ENCODE peak calls at places on chromosome 19, in seven cellular contexts. X, T, D, A, I, N and W are unnamed samples.

GRCh38 chr19:46818812-46819211 is 30.4 kb upstream of the SLC1A5 start:
- DNase-seq in T (peak), N (no peak), A (no peak), D (no peak), I (no peak), X (no peak), W (no peak)

GRCh38 chr19:21321134-21321533 is 8.1 kb downstream of the ZNF708 start:
- DNase-seq in A (no peak), I (no peak), X (no peak), N (no peak), D (no peak), T (no peak), W (no peak)

GRCh38 chr19:11194657-11195056 is 2.7 kb downstream of the KANK2 start:
- DNase-seq in A (no peak), I (no peak), T (no peak), D (no peak), X (no peak), N (no peak), W (no peak)

GRCh38 chr19:3330047-3330446 is 36.3 kb upstream of the NFIC start:
- DNase-seq in N (no peak), T (no peak), X (no peak), I (no peak), A (no peak), D (no peak), W (no peak)

GRCh38 chr19:10292206-10292788 is 2.5 kb downstream of the ICAM5 start:
- DNase-seq in T (no peak), N (peak), X (peak), I (no peak), D (peak), A (peak), W (peak)

GRCh38 chr19:35549174-35549788 is 3.9 kb downstream of the TMEM147 start:
- DNase-seq in X (peak), I (peak), A (peak), D (peak), N (peak), T (peak), W (peak)

GRCh38 chr19:10111405-10111811 is at the start of gene P2RY11:
- DNase-seq in D (no peak), I (no peak), A (no peak), T (no peak), N (no peak), X (no peak), W (no peak)

GRCh38 chr19:46772170-46773017 is 16.0 kb downstream of the SLC1A5 start:
- DNase-seq in T (no peak), N (no peak), I (no peak), A (no peak), X (no peak), D (no peak), W (no peak)

GRCh38 chr19:32622002-32622401 is 41.0 kb downstream of the PDCD5 start:
- DNase-seq in A (no peak), T (no peak), D (no peak), I (no peak), N (no peak), X (no peak), W (no peak)

GRCh38 chr19:35142531-35143230 is 374 bp upstream of the FXYD7 start:
- DNase-seq in A (peak), D (peak), I (peak), N (peak), T (no peak), X (peak), W (peak)

GRCh38 chr19:3284759-3285646 is 60.5 kb downstream of the CELF5 start:
- DNase-seq in D (peak), I (peak), T (no peak), N (peak), A (peak), X (peak), W (peak)

GRCh38 chr19:17902701-17903100 is 30.1 kb upstream of the CCDC124 start:
- DNase-seq in A (no peak), I (peak), N (no peak), X (no peak), D (no peak), T (no peak), W (no peak)

GRCh38 chr19:37303591-37304171 is 67.2 kb upstream of the ZNF527 start:
- DNase-seq in I (no peak), N (no peak), D (no peak), A (no peak), T (no peak), X (no peak), W (no peak)

GRCh38 chr19:40219721-40220276 is 1.6 kb upstream of the TTC9B start:
- DNase-seq in D (no peak), I (peak), N (peak), T (peak), X (no peak), A (no peak), W (no peak)

GRCh38 chr19:29596885-29597525 is 9.1 kb upstream of the POP4 start:
- DNase-seq in D (no peak), I (peak), A (no peak), T (peak), N (no peak), X (no peak), W (no peak)

GRCh38 chr19:19211499-19212432 is at the start of gene NCAN:
- DNase-seq in I (peak), X (no peak), T (no peak), D (no peak), A (no peak), N (no peak), W (no peak)

GRCh38 chr19:17289489-17289888 is 7.8 kb downstream of the ANKLE1 start:
- DNase-seq in T (no peak), I (peak), A (no peak), N (peak), D (no peak), X (no peak), W (no peak)

GRCh38 chr19:18153555-18154134 is 682 bp downstream of the PIK3R2 start:
- DNase-seq in I (no peak), N (no peak), X (no peak), D (peak), A (no peak), T (no peak), W (no peak)

GRCh38 chr19:14582894-14583340 is at the start of gene CLEC17A:
- DNase-seq in D (no peak), A (no peak), N (no peak), I (no peak), T (no peak), X (no peak), W (no peak)

GRCh38 chr19:45008554-45008953 is 7.3 kb downstream of the RELB start:
- DNase-seq in N (no peak), A (no peak), I (peak), D (no peak), X (no peak), T (no peak), W (no peak)